ENCODE peak calls at places on chromosome 10, in six cellular contexts. W, Z, U, I, V and Q are unnamed samples.

GRCh38 chr10:125840955-125841354 is 17.6 kb downstream of the BCCIP start:
- DNase-seq in W (no peak), Z (no peak), U (no peak), I (no peak), V (no peak), Q (no peak)

GRCh38 chr10:85610381-85611092 is 756.1 kb downstream of the GRID1 start:
- DNase-seq in W (no peak), Z (no peak), U (no peak), I (no peak), V (no peak), Q (no peak)

GRCh38 chr10:89115876-89116627 is 91.1 kb downstream of the CH25H start:
- DNase-seq in W (no peak), Z (no peak), U (no peak), I (no peak), V (no peak), Q (no peak)

GRCh38 chr10:8438603-8439002 is 384.1 kb downstream of the GATA3 start:
- DNase-seq in W (no peak), Z (no peak), U (no peak), I (no peak), V (no peak), Q (no peak)

GRCh38 chr10:16606421-16606820 is 84.7 kb upstream of the C1QL3 start:
- DNase-seq in W (no peak), Z (no peak), U (no peak), I (no peak), V (no peak), Q (no peak)

GRCh38 chr10:90947025-90947960 is 26.4 kb upstream of the ANKRD1 start:
- DNase-seq in W (no peak), Z (no peak), U (no peak), I (no peak), V (no peak), Q (no peak)

GRCh38 chr10:117503170-117503885 is 39.2 kb upstream of the EMX2 start:
- DNase-seq in W (no peak), Z (no peak), U (no peak), I (no peak), V (no peak), Q (no peak)

GRCh38 chr10:108450280-108450679 is 1285.8 kb upstream of the SORCS1 start:
- DNase-seq in W (no peak), Z (no peak), U (no peak), I (no peak), V (no peak), Q (no peak)

GRCh38 chr10:68332259-68333057 is at the start of gene PBLD:
- DNase-seq in W (peak), Z (peak), U (peak), I (peak), V (peak), Q (peak)

GRCh38 chr10:124558901-124559321 is 97.3 kb downstream of the LHPP start:
- DNase-seq in W (no peak), Z (no peak), U (no peak), I (no peak), V (peak), Q (no peak)

GRCh38 chr10:101308051-101308450 is 45.9 kb upstream of the BTRC start:
- DNase-seq in W (no peak), Z (no peak), U (no peak), I (no peak), V (no peak), Q (no peak)

GRCh38 chr10:129641982-129642381 is 174.9 kb downstream of the MGMT start:
- DNase-seq in W (no peak), Z (no peak), U (no peak), I (no peak), V (no peak), Q (no peak)

GRCh38 chr10:133332936-133333699 is 3.6 kb downstream of the CALY start:
- DNase-seq in W (no peak), Z (peak), U (no peak), I (no peak), V (peak), Q (no peak)

GRCh38 chr10:3803295-3803883 is 18.4 kb upstream of the KLF6 start:
- DNase-seq in W (no peak), Z (no peak), U (no peak), I (no peak), V (peak), Q (no peak)

GRCh38 chr10:28768227-28768626 is 90.9 kb downstream of the BAMBI start:
- DNase-seq in W (no peak), Z (no peak), U (no peak), I (no peak), V (no peak), Q (no peak)

GRCh38 chr10:119461380-119461779 is 81.1 kb downstream of the RGS10 start:
- DNase-seq in W (peak), Z (no peak), U (no peak), I (no peak), V (no peak), Q (no peak)

GRCh38 chr10:114322344-114322743 is 82.0 kb downstream of the AFAP1L2 start:
- DNase-seq in W (no peak), Z (no peak), U (no peak), I (no peak), V (no peak), Q (no peak)